ENCODE peak calls at places on chromosomes 6 and 20, in five cellular contexts. P is mammary epithelial cell, V is neural progenitor cell, S is brain microvascular endothelial cell, M is psoas muscle. U is an unnamed sample.

GRCh38 chr6:87907521-87907920 is 140.1 kb upstream of the SPACA1 start:
- DNase-seq in V (no peak), S (peak), P (peak), M (no peak), U (no peak)

GRCh38 chr20:35006531-35006971 is 50.9 kb downstream of the MYH7B start:
- DNase-seq in V (no peak), S (no peak), P (no peak), M (peak), U (no peak)

GRCh38 chr6:114342086-114342825 is 567 bp downstream of the HS3ST5 start:
- DNase-seq in M (peak), S (no peak), V (peak), P (peak), U (no peak)

GRCh38 chr6:147194652-147195403 is 9.4 kb upstream of the STXBP5 start:
- DNase-seq in S (no peak), M (no peak), P (peak), V (no peak), U (no peak)

GRCh38 chr6:17505062-17505476 is 95.0 kb upstream of the FAM8A1 start:
- DNase-seq in M (no peak), V (no peak), P (no peak), S (peak), U (no peak)

GRCh38 chr6:43993881-43994523 is 133.2 kb downstream of the MRPL14 start:
- DNase-seq in M (peak), S (no peak), P (no peak), V (no peak), U (no peak)

GRCh38 chr6:143180205-143180604 is 119.5 kb downstream of the AIG1 start:
- DNase-seq in V (no peak), M (no peak), S (no peak), P (no peak), U (no peak)

GRCh38 chr6:50925548-50925947 is 106.9 kb downstream of the TFAP2B start:
- DNase-seq in P (no peak), M (no peak), S (no peak), V (no peak), U (no peak)

GRCh38 chr6:34359438-34360158 is 32.9 kb downstream of the NUDT3 start:
- DNase-seq in M (no peak), P (peak), S (peak), V (no peak), U (no peak)

GRCh38 chr6:137931849-137932465 is 64.9 kb downstream of the TNFAIP3 start:
- DNase-seq in P (no peak), M (no peak), S (no peak), V (no peak), U (no peak)

GRCh38 chr20:33305591-33306057 is 22.6 kb downstream of the BPIFB1 start:
- DNase-seq in V (no peak), M (no peak), S (peak), P (peak), U (no peak)

GRCh38 chr6:113599444-113599843 is 257.7 kb upstream of the MARCKS start:
- DNase-seq in P (no peak), M (no peak), S (peak), V (no peak), U (no peak)

GRCh38 chr6:110357696-110358535 is at the start of gene METTL24:
- DNase-seq in V (peak), M (peak), S (no peak), P (no peak), U (no peak)

GRCh38 chr6:93238632-93239031 is 180.7 kb downstream of the EPHA7 start:
- DNase-seq in S (no peak), P (no peak), V (no peak), M (no peak), U (no peak)

GRCh38 chr6:23656257-23656731 is 469.7 kb upstream of the NRSN1 start:
- DNase-seq in M (no peak), S (no peak), P (no peak), V (peak), U (no peak)

GRCh38 chr6:150596439-150596838 is 3.2 kb upstream of the PLEKHG1 start:
- DNase-seq in P (no peak), M (no peak), V (no peak), S (no peak), U (no peak)

GRCh38 chr20:11686195-11686594 is 231.5 kb upstream of the BTBD3 start:
- DNase-seq in V (no peak), P (no peak), M (no peak), S (no peak), U (no peak)

GRCh38 chr6:30760537-30760936 is 16.2 kb upstream of the IER3 start:
- DNase-seq in P (no peak), V (no peak), M (no peak), S (no peak), U (no peak)
- H3K27ac ChIP-seq in P (no peak), V (no peak), M (no peak), S (peak), U (peak)

DNA sequence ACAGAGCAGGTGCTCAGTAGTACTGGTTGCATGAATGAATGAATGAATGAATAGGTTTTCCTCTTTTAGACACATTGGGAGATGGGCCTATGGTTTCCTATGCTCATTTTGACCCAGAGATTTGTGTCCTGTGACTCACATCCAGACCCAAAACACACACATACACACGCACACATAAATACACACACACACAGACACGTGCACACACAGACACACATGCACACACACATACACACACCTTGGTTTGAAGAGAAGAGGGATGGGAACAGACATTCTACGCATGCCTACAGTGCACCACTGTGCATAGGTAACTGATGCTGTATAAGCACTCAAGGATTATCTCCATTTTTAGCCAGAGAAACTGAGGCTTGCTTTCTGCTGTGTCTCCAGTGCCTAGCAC is 4.1 kb downstream of the JPH2 start:
- DNase-seq in M (no peak), S (no peak), V (no peak), P (no peak), U (no peak)
- H3K27ac ChIP-seq in M (peak), S (no peak), V (no peak), P (no peak), U (no peak)

DNA sequence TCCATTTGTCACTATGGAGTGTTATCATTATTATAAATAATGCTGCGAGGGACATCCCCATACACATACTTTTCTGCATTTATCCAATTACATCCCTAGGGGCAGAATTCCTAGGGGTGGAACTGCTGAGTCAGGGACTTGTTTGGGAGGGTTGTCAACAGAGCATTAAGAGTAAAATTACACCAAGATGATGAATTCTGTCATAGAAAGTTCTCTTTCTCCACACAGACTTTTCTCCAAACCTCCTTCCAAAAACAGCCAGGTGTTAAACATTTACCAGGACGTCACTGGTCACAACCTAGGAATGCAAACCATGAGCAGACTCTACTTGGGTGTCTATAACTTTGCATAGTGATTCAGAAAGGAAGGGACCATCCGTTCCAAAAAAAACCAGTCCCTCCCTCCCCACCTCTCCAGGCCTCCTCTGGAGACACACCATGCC is 95.5 kb downstream of the PRND start:
- DNase-seq in P (no peak), V (no peak), S (no peak), M (no peak), U (no peak)
- H3K27ac ChIP-seq in P (no peak), V (no peak), S (no peak), M (no peak), U (no peak)

GRCh38 chr6:30213999-30214982 is 1.1 kb upstream of the TRIM26 start:
- DNase-seq in S (peak), P (peak), V (peak), M (peak), U (no peak)

GRCh38 chr6:30211899-30212298 is 1.3 kb downstream of the TRIM26 start:
- DNase-seq in S (no peak), P (no peak), V (no peak), M (no peak), U (no peak)

GRCh38 chr6:30213654-30213998 is 420 bp upstream of the TRIM26 start:
- DNase-seq in V (no peak), S (no peak), M (no peak), P (no peak), U (no peak)

GRCh38 chr6:30211306-30211705 is 1.9 kb downstream of the TRIM26 start:
- DNase-seq in V (no peak), P (no peak), M (no peak), S (no peak), U (no peak)

GRCh38 chr6:30212865-30213653 is at the start of gene TRIM26:
- DNase-seq in M (peak), S (peak), P (peak), V (peak), U (peak)
- H3K27ac ChIP-seq in M (peak), S (peak), P (peak), V (peak), U (peak)

GRCh38 chr20:63553251-63553932 is 567 bp upstream of the FNDC11 start:
- DNase-seq in M (peak), S (peak), P (peak), V (peak), U (no peak)
- H3K27ac ChIP-seq in M (no peak), S (no peak), P (no peak), V (no peak), U (peak)

DNA sequence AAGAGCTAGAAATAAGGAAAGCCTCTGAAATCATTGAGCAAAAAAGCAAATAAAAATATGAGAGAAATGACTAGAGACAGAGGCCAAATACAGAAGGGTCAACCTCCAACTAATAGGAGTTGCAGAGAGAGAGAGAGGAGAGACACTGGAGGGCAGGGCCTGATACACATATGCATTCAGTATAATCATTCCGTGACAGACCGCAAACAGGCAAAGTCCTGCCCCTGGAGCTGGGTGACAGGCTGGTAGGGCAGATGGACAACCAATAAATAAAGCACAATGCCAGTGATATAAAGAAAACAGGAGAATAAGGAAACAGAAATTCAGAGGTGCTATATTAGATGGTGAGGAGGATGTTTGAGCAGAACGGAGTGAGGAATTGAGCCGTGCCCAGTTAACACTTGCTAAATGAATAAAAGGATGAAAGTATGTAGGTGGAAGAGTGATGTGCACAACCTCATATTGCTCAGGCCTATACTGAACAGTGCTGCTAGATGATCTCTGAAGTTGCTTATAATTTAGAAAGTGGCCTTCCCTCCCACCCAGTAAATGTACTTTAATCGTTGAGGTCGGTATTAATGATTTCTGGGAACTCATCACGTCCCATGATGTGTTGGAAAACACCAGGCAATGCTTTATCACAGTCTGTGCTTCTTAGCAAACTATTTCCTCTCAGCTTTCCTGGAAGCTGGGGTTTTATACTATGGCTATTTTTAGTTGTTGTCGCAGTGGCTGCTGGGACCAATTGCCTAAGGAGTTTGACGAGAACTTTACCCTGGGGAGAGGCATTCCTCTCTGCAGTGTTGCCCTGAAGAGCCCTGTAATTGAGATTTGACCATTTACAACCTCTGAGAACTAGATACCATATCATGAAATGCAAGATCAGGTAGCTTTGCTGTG is 37.6 kb upstream of the CLIC5 start:
- DNase-seq in P (no peak), M (no peak), S (no peak), V (no peak), U (no peak)
- H3K27ac ChIP-seq in P (no peak), M (peak), S (no peak), V (no peak), U (no peak)